ENCODE peak calls at places on chromosomes 2 and 18, in seven cellular contexts. One of them, this sample, is unnamed.

GRCh38 chr2:217880891-217881290 is 121.9 kb downstream of the TNS1 start:
- DNase-seq in GM04504: no peak
- DNase-seq in naive thymus-derived CD8-positive, alpha-beta T cell: no peak
- DNase-seq in activated CD8-positive, alpha-beta memory T cell treated with anti-CD3 and anti-CD28 coated beads, Interleukin-2, amount 10 ng/mL, durations not matched to agents 7 days and 5 days: no peak
- DNase-seq in iPS DF 19.7: no peak
- DNase-seq in WTC11: no peak
- DNase-seq in Calu3: no peak
- DNase-seq in this sample: no peak

GRCh38 chr18:43663159-43663558 is 385.9 kb upstream of the SYT4 start:
- DNase-seq in GM04504: no peak
- DNase-seq in naive thymus-derived CD8-positive, alpha-beta T cell: no peak
- DNase-seq in activated CD8-positive, alpha-beta memory T cell treated with anti-CD3 and anti-CD28 coated beads, Interleukin-2, amount 10 ng/mL, durations not matched to agents 7 days and 5 days: no peak
- DNase-seq in iPS DF 19.7: no peak
- DNase-seq in WTC11: no peak
- DNase-seq in Calu3: no peak
- DNase-seq in this sample: no peak

GRCh38 chr2:235939471-235939870 is 228.7 kb downstream of the GBX2 start:
- DNase-seq in GM04504: no peak
- DNase-seq in naive thymus-derived CD8-positive, alpha-beta T cell: no peak
- DNase-seq in activated CD8-positive, alpha-beta memory T cell treated with anti-CD3 and anti-CD28 coated beads, Interleukin-2, amount 10 ng/mL, durations not matched to agents 7 days and 5 days: no peak
- DNase-seq in iPS DF 19.7: no peak
- DNase-seq in WTC11: no peak
- DNase-seq in Calu3: no peak
- DNase-seq in this sample: no peak

GRCh38 chr2:220434365-220434764 is 806.9 kb downstream of the SLC4A3 start:
- DNase-seq in GM04504: no peak
- DNase-seq in naive thymus-derived CD8-positive, alpha-beta T cell: no peak
- DNase-seq in activated CD8-positive, alpha-beta memory T cell treated with anti-CD3 and anti-CD28 coated beads, Interleukin-2, amount 10 ng/mL, durations not matched to agents 7 days and 5 days: no peak
- DNase-seq in iPS DF 19.7: no peak
- DNase-seq in WTC11: no peak
- DNase-seq in Calu3: no peak
- DNase-seq in this sample: no peak

GRCh38 chr18:74715306-74715705 is 117.6 kb downstream of the ZNF407 start:
- DNase-seq in GM04504: no peak
- DNase-seq in naive thymus-derived CD8-positive, alpha-beta T cell: no peak
- DNase-seq in activated CD8-positive, alpha-beta memory T cell treated with anti-CD3 and anti-CD28 coated beads, Interleukin-2, amount 10 ng/mL, durations not matched to agents 7 days and 5 days: no peak
- DNase-seq in iPS DF 19.7: no peak
- DNase-seq in WTC11: no peak
- DNase-seq in Calu3: no peak
- DNase-seq in this sample: no peak

GRCh38 chr2:49162151-49162550 is 7.8 kb upstream of the FSHR start:
- DNase-seq in GM04504: peak
- DNase-seq in naive thymus-derived CD8-positive, alpha-beta T cell: no peak
- DNase-seq in activated CD8-positive, alpha-beta memory T cell treated with anti-CD3 and anti-CD28 coated beads, Interleukin-2, amount 10 ng/mL, durations not matched to agents 7 days and 5 days: no peak
- DNase-seq in iPS DF 19.7: no peak
- DNase-seq in WTC11: no peak
- DNase-seq in Calu3: no peak
- DNase-seq in this sample: no peak

GRCh38 chr2:27636766-27637165 is 7.9 kb downstream of the GPN1 start:
- DNase-seq in GM04504: no peak
- DNase-seq in naive thymus-derived CD8-positive, alpha-beta T cell: no peak
- DNase-seq in activated CD8-positive, alpha-beta memory T cell treated with anti-CD3 and anti-CD28 coated beads, Interleukin-2, amount 10 ng/mL, durations not matched to agents 7 days and 5 days: no peak
- DNase-seq in iPS DF 19.7: no peak
- DNase-seq in WTC11: no peak
- DNase-seq in Calu3: no peak
- DNase-seq in this sample: no peak

GRCh38 chr18:37496568-37496967 is 69.0 kb downstream of the CELF4 start:
- DNase-seq in GM04504: no peak
- DNase-seq in naive thymus-derived CD8-positive, alpha-beta T cell: no peak
- DNase-seq in activated CD8-positive, alpha-beta memory T cell treated with anti-CD3 and anti-CD28 coated beads, Interleukin-2, amount 10 ng/mL, durations not matched to agents 7 days and 5 days: no peak
- DNase-seq in iPS DF 19.7: no peak
- DNase-seq in WTC11: no peak
- DNase-seq in Calu3: no peak
- DNase-seq in this sample: no peak

GRCh38 chr2:219688560-219689445 is 61.4 kb downstream of the SLC4A3 start:
- DNase-seq in GM04504: peak
- DNase-seq in naive thymus-derived CD8-positive, alpha-beta T cell: no peak
- DNase-seq in activated CD8-positive, alpha-beta memory T cell treated with anti-CD3 and anti-CD28 coated beads, Interleukin-2, amount 10 ng/mL, durations not matched to agents 7 days and 5 days: no peak
- DNase-seq in iPS DF 19.7: no peak
- DNase-seq in WTC11: no peak
- DNase-seq in Calu3: peak
- DNase-seq in this sample: no peak

GRCh38 chr2:166592750-166593149 is 98.7 kb upstream of the SCN7A start:
- DNase-seq in GM04504: no peak
- DNase-seq in naive thymus-derived CD8-positive, alpha-beta T cell: no peak
- DNase-seq in activated CD8-positive, alpha-beta memory T cell treated with anti-CD3 and anti-CD28 coated beads, Interleukin-2, amount 10 ng/mL, durations not matched to agents 7 days and 5 days: no peak
- DNase-seq in iPS DF 19.7: no peak
- DNase-seq in WTC11: no peak
- DNase-seq in Calu3: no peak
- DNase-seq in this sample: no peak

GRCh38 chr2:3127279-3127690 is 250.3 kb downstream of the EIPR1 start:
- DNase-seq in GM04504: no peak
- DNase-seq in naive thymus-derived CD8-positive, alpha-beta T cell: no peak
- DNase-seq in activated CD8-positive, alpha-beta memory T cell treated with anti-CD3 and anti-CD28 coated beads, Interleukin-2, amount 10 ng/mL, durations not matched to agents 7 days and 5 days: no peak
- DNase-seq in iPS DF 19.7: no peak
- DNase-seq in WTC11: no peak
- DNase-seq in Calu3: no peak
- DNase-seq in this sample: no peak

GRCh38 chr2:188294547-188294946 is 2.9 kb downstream of the GULP1 start:
- DNase-seq in GM04504: no peak
- DNase-seq in naive thymus-derived CD8-positive, alpha-beta T cell: no peak
- DNase-seq in activated CD8-positive, alpha-beta memory T cell treated with anti-CD3 and anti-CD28 coated beads, Interleukin-2, amount 10 ng/mL, durations not matched to agents 7 days and 5 days: no peak
- DNase-seq in iPS DF 19.7: no peak
- DNase-seq in WTC11: no peak
- DNase-seq in Calu3: no peak
- DNase-seq in this sample: no peak

GRCh38 chr2:10045561-10046355 is 2.4 kb downstream of the KLF11 start:
- DNase-seq in GM04504: no peak
- DNase-seq in naive thymus-derived CD8-positive, alpha-beta T cell: no peak
- DNase-seq in activated CD8-positive, alpha-beta memory T cell treated with anti-CD3 and anti-CD28 coated beads, Interleukin-2, amount 10 ng/mL, durations not matched to agents 7 days and 5 days: no peak
- DNase-seq in iPS DF 19.7: no peak
- DNase-seq in WTC11: no peak
- DNase-seq in Calu3: no peak
- DNase-seq in this sample: no peak

GRCh38 chr2:104944495-104944894 is 90.6 kb downstream of the POU3F3 start:
- DNase-seq in GM04504: no peak
- DNase-seq in naive thymus-derived CD8-positive, alpha-beta T cell: no peak
- DNase-seq in activated CD8-positive, alpha-beta memory T cell treated with anti-CD3 and anti-CD28 coated beads, Interleukin-2, amount 10 ng/mL, durations not matched to agents 7 days and 5 days: no peak
- DNase-seq in iPS DF 19.7: no peak
- DNase-seq in WTC11: peak
- DNase-seq in Calu3: peak
- DNase-seq in this sample: no peak

GRCh38 chr2:128786800-128787478 is 468.3 kb upstream of the HS6ST1 start:
- DNase-seq in GM04504: no peak
- DNase-seq in naive thymus-derived CD8-positive, alpha-beta T cell: no peak
- DNase-seq in activated CD8-positive, alpha-beta memory T cell treated with anti-CD3 and anti-CD28 coated beads, Interleukin-2, amount 10 ng/mL, durations not matched to agents 7 days and 5 days: no peak
- DNase-seq in iPS DF 19.7: no peak
- DNase-seq in WTC11: no peak
- DNase-seq in Calu3: no peak
- DNase-seq in this sample: no peak

GRCh38 chr2:215530191-215530968 is 94.5 kb upstream of the FN1 start:
- DNase-seq in GM04504: no peak
- DNase-seq in naive thymus-derived CD8-positive, alpha-beta T cell: no peak
- DNase-seq in activated CD8-positive, alpha-beta memory T cell treated with anti-CD3 and anti-CD28 coated beads, Interleukin-2, amount 10 ng/mL, durations not matched to agents 7 days and 5 days: no peak
- DNase-seq in iPS DF 19.7: no peak
- DNase-seq in WTC11: no peak
- DNase-seq in Calu3: no peak
- DNase-seq in this sample: no peak

GRCh38 chr2:11411768-11412448 is 54.1 kb downstream of the E2F6 start:
- DNase-seq in GM04504: no peak
- DNase-seq in naive thymus-derived CD8-positive, alpha-beta T cell: no peak
- DNase-seq in activated CD8-positive, alpha-beta memory T cell treated with anti-CD3 and anti-CD28 coated beads, Interleukin-2, amount 10 ng/mL, durations not matched to agents 7 days and 5 days: no peak
- DNase-seq in iPS DF 19.7: no peak
- DNase-seq in WTC11: peak
- DNase-seq in Calu3: peak
- DNase-seq in this sample: no peak

GRCh38 chr18:74303936-74304335 is 11.7 kb upstream of the C18orf63 start:
- DNase-seq in GM04504: no peak
- DNase-seq in naive thymus-derived CD8-positive, alpha-beta T cell: no peak
- DNase-seq in activated CD8-positive, alpha-beta memory T cell treated with anti-CD3 and anti-CD28 coated beads, Interleukin-2, amount 10 ng/mL, durations not matched to agents 7 days and 5 days: no peak
- DNase-seq in iPS DF 19.7: no peak
- DNase-seq in WTC11: no peak
- DNase-seq in Calu3: no peak
- DNase-seq in this sample: no peak

GRCh38 chr2:85516649-85517389 is 22.1 kb upstream of the MAT2A start:
- DNase-seq in GM04504: no peak
- DNase-seq in naive thymus-derived CD8-positive, alpha-beta T cell: no peak
- DNase-seq in activated CD8-positive, alpha-beta memory T cell treated with anti-CD3 and anti-CD28 coated beads, Interleukin-2, amount 10 ng/mL, durations not matched to agents 7 days and 5 days: no peak
- DNase-seq in iPS DF 19.7: no peak
- DNase-seq in WTC11: no peak
- DNase-seq in Calu3: peak
- DNase-seq in this sample: no peak

GRCh38 chr2:200677161-200677560 is 91.3 kb downstream of the AOX1 start:
- DNase-seq in GM04504: no peak
- DNase-seq in naive thymus-derived CD8-positive, alpha-beta T cell: no peak
- DNase-seq in activated CD8-positive, alpha-beta memory T cell treated with anti-CD3 and anti-CD28 coated beads, Interleukin-2, amount 10 ng/mL, durations not matched to agents 7 days and 5 days: no peak
- DNase-seq in iPS DF 19.7: no peak
- DNase-seq in WTC11: no peak
- DNase-seq in Calu3: no peak
- DNase-seq in this sample: no peak

GRCh38 chr2:288002-288742 is at the start of gene ALKAL2:
- DNase-seq in GM04504: no peak
- DNase-seq in naive thymus-derived CD8-positive, alpha-beta T cell: no peak
- DNase-seq in activated CD8-positive, alpha-beta memory T cell treated with anti-CD3 and anti-CD28 coated beads, Interleukin-2, amount 10 ng/mL, durations not matched to agents 7 days and 5 days: no peak
- DNase-seq in iPS DF 19.7: no peak
- DNase-seq in WTC11: peak
- DNase-seq in Calu3: peak
- DNase-seq in this sample: no peak

GRCh38 chr2:172351586-172351985 is 75.8 kb upstream of the ITGA6 start:
- DNase-seq in GM04504: no peak
- DNase-seq in naive thymus-derived CD8-positive, alpha-beta T cell: no peak
- DNase-seq in activated CD8-positive, alpha-beta memory T cell treated with anti-CD3 and anti-CD28 coated beads, Interleukin-2, amount 10 ng/mL, durations not matched to agents 7 days and 5 days: no peak
- DNase-seq in iPS DF 19.7: no peak
- DNase-seq in WTC11: no peak
- DNase-seq in Calu3: no peak
- DNase-seq in this sample: no peak

GRCh38 chr2:232542715-232543467 is 3.4 kb downstream of the CHRNG start:
- DNase-seq in GM04504: no peak
- DNase-seq in naive thymus-derived CD8-positive, alpha-beta T cell: no peak
- DNase-seq in activated CD8-positive, alpha-beta memory T cell treated with anti-CD3 and anti-CD28 coated beads, Interleukin-2, amount 10 ng/mL, durations not matched to agents 7 days and 5 days: no peak
- DNase-seq in iPS DF 19.7: no peak
- DNase-seq in WTC11: no peak
- DNase-seq in Calu3: no peak
- DNase-seq in this sample: no peak

GRCh38 chr2:3664925-3665324 is 6.9 kb downstream of the ALLC start:
- DNase-seq in GM04504: no peak
- DNase-seq in naive thymus-derived CD8-positive, alpha-beta T cell: no peak
- DNase-seq in activated CD8-positive, alpha-beta memory T cell treated with anti-CD3 and anti-CD28 coated beads, Interleukin-2, amount 10 ng/mL, durations not matched to agents 7 days and 5 days: peak
- DNase-seq in iPS DF 19.7: no peak
- DNase-seq in WTC11: no peak
- DNase-seq in Calu3: no peak
- DNase-seq in this sample: no peak

GRCh38 chr18:32714571-32715148 is 58.2 kb downstream of the KLHL14 start:
- DNase-seq in GM04504: no peak
- DNase-seq in naive thymus-derived CD8-positive, alpha-beta T cell: no peak
- DNase-seq in activated CD8-positive, alpha-beta memory T cell treated with anti-CD3 and anti-CD28 coated beads, Interleukin-2, amount 10 ng/mL, durations not matched to agents 7 days and 5 days: peak
- DNase-seq in iPS DF 19.7: peak
- DNase-seq in WTC11: peak
- DNase-seq in Calu3: peak
- DNase-seq in this sample: no peak

GRCh38 chr2:221254281-221254680 is 317.8 kb downstream of the EPHA4 start:
- DNase-seq in GM04504: no peak
- DNase-seq in naive thymus-derived CD8-positive, alpha-beta T cell: no peak
- DNase-seq in activated CD8-positive, alpha-beta memory T cell treated with anti-CD3 and anti-CD28 coated beads, Interleukin-2, amount 10 ng/mL, durations not matched to agents 7 days and 5 days: no peak
- DNase-seq in iPS DF 19.7: no peak
- DNase-seq in WTC11: no peak
- DNase-seq in Calu3: no peak
- DNase-seq in this sample: no peak